ENCODE peak calls at places on chromosomes 6 and 20, in nine cellular contexts. One of them, this sample, is unnamed.

GRCh38 chr6:77462359-77463307 is 658 bp downstream of the HTR1B start:
- DNase-seq in GM23338: peak; percentile 77
- DNase-seq in brain microvascular endothelial cell: peak; percentile 66
- DNase-seq in upper lobe of right lung: peak; percentile 55
- DNase-seq in Panc1: no peak
- DNase-seq in SJSA1: no peak
- DNase-seq in A673: no peak
- DNase-seq in PC-9: no peak
- DNase-seq in right atrium auricular region: no peak
- DNase-seq in this sample: no peak

GRCh38 chr6:36758516-36759176 is 61.0 kb downstream of the RAB44 start:
- DNase-seq in GM23338: peak; percentile 61
- DNase-seq in brain microvascular endothelial cell: no peak
- DNase-seq in upper lobe of right lung: no peak
- DNase-seq in Panc1: no peak
- DNase-seq in SJSA1: no peak
- DNase-seq in A673: no peak
- DNase-seq in PC-9: no peak
- DNase-seq in right atrium auricular region: no peak
- DNase-seq in this sample: no peak

GRCh38 chr20:1777476-1777820 is 117.8 kb upstream of the SIRPA start:
- DNase-seq in GM23338: no peak
- DNase-seq in brain microvascular endothelial cell: no peak
- DNase-seq in upper lobe of right lung: no peak
- DNase-seq in Panc1: no peak
- DNase-seq in SJSA1: no peak
- DNase-seq in A673: no peak
- DNase-seq in PC-9: no peak
- DNase-seq in right atrium auricular region: no peak
- DNase-seq in this sample: no peak

GRCh38 chr20:39893013-39893685 is 795.9 kb downstream of the MAFB start:
- DNase-seq in GM23338: peak; percentile 28
- DNase-seq in brain microvascular endothelial cell: peak; percentile 91
- DNase-seq in upper lobe of right lung: no peak
- DNase-seq in Panc1: no peak
- DNase-seq in SJSA1: no peak
- DNase-seq in A673: peak; percentile 27
- DNase-seq in PC-9: no peak
- DNase-seq in right atrium auricular region: no peak
- DNase-seq in this sample: peak; percentile 60

GRCh38 chr6:105015482-105015881 is 58.6 kb downstream of the LIN28B start:
- DNase-seq in GM23338: no peak
- DNase-seq in brain microvascular endothelial cell: no peak
- DNase-seq in upper lobe of right lung: no peak
- DNase-seq in Panc1: no peak
- DNase-seq in SJSA1: no peak
- DNase-seq in A673: peak; percentile 52
- DNase-seq in PC-9: no peak
- DNase-seq in right atrium auricular region: no peak
- DNase-seq in this sample: peak; percentile 3

GRCh38 chr20:59526242-59527225 is 77.8 kb upstream of the PHACTR3 start:
- DNase-seq in GM23338: peak; percentile 55
- DNase-seq in brain microvascular endothelial cell: no peak
- DNase-seq in upper lobe of right lung: no peak
- DNase-seq in Panc1: no peak
- DNase-seq in SJSA1: no peak
- DNase-seq in A673: peak; percentile 26
- DNase-seq in PC-9: no peak
- DNase-seq in right atrium auricular region: no peak
- DNase-seq in this sample: no peak

GRCh38 chr6:43578748-43579147 is 2.8 kb downstream of the POLH start:
- DNase-seq in GM23338: no peak
- DNase-seq in brain microvascular endothelial cell: no peak
- DNase-seq in upper lobe of right lung: no peak
- DNase-seq in Panc1: no peak
- DNase-seq in SJSA1: no peak
- DNase-seq in A673: no peak
- DNase-seq in PC-9: no peak
- DNase-seq in right atrium auricular region: no peak
- DNase-seq in this sample: no peak

GRCh38 chr6:51844391-51844735 is 243.1 kb downstream of the PKHD1 start:
- DNase-seq in GM23338: peak; percentile 54
- DNase-seq in brain microvascular endothelial cell: no peak
- DNase-seq in upper lobe of right lung: no peak
- DNase-seq in Panc1: no peak
- DNase-seq in SJSA1: no peak
- DNase-seq in A673: peak; percentile 76
- DNase-seq in PC-9: no peak
- DNase-seq in right atrium auricular region: no peak
- DNase-seq in this sample: no peak

GRCh38 chr20:4883051-4883450 is 118.3 kb downstream of the SLC23A2 start:
- DNase-seq in GM23338: no peak
- DNase-seq in brain microvascular endothelial cell: no peak
- DNase-seq in upper lobe of right lung: no peak
- DNase-seq in Panc1: no peak
- DNase-seq in SJSA1: no peak
- DNase-seq in A673: no peak
- DNase-seq in PC-9: no peak
- DNase-seq in right atrium auricular region: no peak
- DNase-seq in this sample: no peak

GRCh38 chr6:132011582-132011981 is 60.4 kb upstream of the CCN2 start:
- DNase-seq in GM23338: no peak
- DNase-seq in brain microvascular endothelial cell: no peak
- DNase-seq in upper lobe of right lung: no peak
- DNase-seq in Panc1: no peak
- DNase-seq in SJSA1: no peak
- DNase-seq in A673: peak; percentile 85
- DNase-seq in PC-9: no peak
- DNase-seq in right atrium auricular region: no peak
- DNase-seq in this sample: no peak

GRCh38 chr6:135159531-135159930 is 21.6 kb upstream of the MYB start:
- DNase-seq in GM23338: no peak
- DNase-seq in brain microvascular endothelial cell: no peak
- DNase-seq in upper lobe of right lung: no peak
- DNase-seq in Panc1: no peak
- DNase-seq in SJSA1: no peak
- DNase-seq in A673: no peak
- DNase-seq in PC-9: no peak
- DNase-seq in right atrium auricular region: no peak
- DNase-seq in this sample: no peak

GRCh38 chr20:4765681-4766080 is 44.0 kb downstream of the PRND start:
- DNase-seq in GM23338: no peak
- DNase-seq in brain microvascular endothelial cell: no peak
- DNase-seq in upper lobe of right lung: no peak
- DNase-seq in Panc1: no peak
- DNase-seq in SJSA1: no peak
- DNase-seq in A673: no peak
- DNase-seq in PC-9: no peak
- DNase-seq in right atrium auricular region: no peak
- DNase-seq in this sample: no peak

GRCh38 chr20:34582911-34583310 is 24.4 kb downstream of the MAP1LC3A start:
- DNase-seq in GM23338: no peak
- DNase-seq in brain microvascular endothelial cell: no peak
- DNase-seq in upper lobe of right lung: no peak
- DNase-seq in Panc1: no peak
- DNase-seq in SJSA1: peak; percentile 25
- DNase-seq in A673: no peak
- DNase-seq in PC-9: peak; percentile 41
- DNase-seq in right atrium auricular region: no peak
- DNase-seq in this sample: no peak

GRCh38 chr20:34579936-34580587 is 21.5 kb downstream of the MAP1LC3A start:
- DNase-seq in GM23338: no peak
- DNase-seq in brain microvascular endothelial cell: no peak
- DNase-seq in upper lobe of right lung: no peak
- DNase-seq in Panc1: no peak
- DNase-seq in SJSA1: peak; percentile 30
- DNase-seq in A673: no peak
- DNase-seq in PC-9: peak; percentile 72
- DNase-seq in right atrium auricular region: no peak
- DNase-seq in this sample: no peak

GRCh38 chr20:34582221-34582620 is 23.7 kb downstream of the MAP1LC3A start:
- DNase-seq in GM23338: no peak
- DNase-seq in brain microvascular endothelial cell: no peak
- DNase-seq in upper lobe of right lung: no peak
- DNase-seq in Panc1: no peak
- DNase-seq in SJSA1: peak; percentile 17
- DNase-seq in A673: no peak
- DNase-seq in PC-9: no peak
- DNase-seq in right atrium auricular region: no peak
- DNase-seq in this sample: no peak

GRCh38 chr20:34580588-34580940 is 22.0 kb downstream of the MAP1LC3A start:
- DNase-seq in GM23338: no peak
- DNase-seq in brain microvascular endothelial cell: no peak
- DNase-seq in upper lobe of right lung: no peak
- DNase-seq in Panc1: no peak
- DNase-seq in SJSA1: peak; percentile 12
- DNase-seq in A673: no peak
- DNase-seq in PC-9: no peak
- DNase-seq in right atrium auricular region: no peak
- DNase-seq in this sample: no peak

GRCh38 chr20:34581341-34582189 is 23.0 kb downstream of the MAP1LC3A start:
- DNase-seq in GM23338: no peak
- DNase-seq in brain microvascular endothelial cell: peak; percentile 17
- DNase-seq in upper lobe of right lung: no peak
- DNase-seq in Panc1: no peak
- DNase-seq in SJSA1: peak; percentile 39
- DNase-seq in A673: peak; percentile 73
- DNase-seq in PC-9: no peak
- DNase-seq in right atrium auricular region: no peak
- DNase-seq in this sample: no peak
- H3K27ac ChIP-seq in GM23338: no peak overlapping the region
- H3K27ac ChIP-seq in brain microvascular endothelial cell: no peak overlapping the region
- H3K27ac ChIP-seq in upper lobe of right lung: peak overlapping the region; percentile 47
- H3K27ac ChIP-seq in Panc1: no peak overlapping the region
- H3K27ac ChIP-seq in SJSA1: no peak overlapping the region
- H3K27ac ChIP-seq in A673: peak overlapping the region; percentile 58
- H3K27ac ChIP-seq in PC-9: no peak overlapping the region
- H3K27ac ChIP-seq in right atrium auricular region: peak overlapping the region; percentile 44
- H3K27ac ChIP-seq in this sample: peak overlapping the region; percentile 57

GRCh38 chr20:52959125-52959524 is 13.0 kb upstream of the TSHZ2 start:
- DNase-seq in GM23338: peak; percentile 44
- DNase-seq in brain microvascular endothelial cell: no peak
- DNase-seq in upper lobe of right lung: no peak
- DNase-seq in Panc1: no peak
- DNase-seq in SJSA1: no peak
- DNase-seq in A673: peak; percentile 88
- DNase-seq in PC-9: no peak
- DNase-seq in right atrium auricular region: no peak
- DNase-seq in this sample: no peak
- H3K4me3 ChIP-seq in GM23338: no peak overlapping the region
- H3K4me3 ChIP-seq in brain microvascular endothelial cell: no peak overlapping the region
- H3K4me3 ChIP-seq in upper lobe of right lung: no peak overlapping the region
- H3K4me3 ChIP-seq in Panc1: no peak overlapping the region
- H3K4me3 ChIP-seq in SJSA1: no peak overlapping the region
- H3K4me3 ChIP-seq in A673: no peak overlapping the region
- H3K4me3 ChIP-seq in PC-9: no peak overlapping the region
- H3K4me3 ChIP-seq in right atrium auricular region: no peak overlapping the region
- H3K4me3 ChIP-seq in this sample: no peak overlapping the region

GRCh38 chr6:15508363-15509330 is 154.2 kb downstream of the DTNBP1 start:
- DNase-seq in GM23338: peak; percentile 58
- DNase-seq in brain microvascular endothelial cell: no peak
- DNase-seq in upper lobe of right lung: peak; percentile 60
- DNase-seq in Panc1: no peak
- DNase-seq in SJSA1: no peak
- DNase-seq in A673: no peak
- DNase-seq in PC-9: no peak
- DNase-seq in right atrium auricular region: no peak
- DNase-seq in this sample: no peak

GRCh38 chr6:15510536-15511247 is 152.1 kb downstream of the DTNBP1 start:
- DNase-seq in GM23338: no peak
- DNase-seq in brain microvascular endothelial cell: no peak
- DNase-seq in upper lobe of right lung: no peak
- DNase-seq in Panc1: no peak
- DNase-seq in SJSA1: no peak
- DNase-seq in A673: no peak
- DNase-seq in PC-9: no peak
- DNase-seq in right atrium auricular region: no peak
- DNase-seq in this sample: no peak

GRCh38 chr6:15511248-15512125 is 151.3 kb downstream of the DTNBP1 start:
- DNase-seq in GM23338: no peak
- DNase-seq in brain microvascular endothelial cell: no peak
- DNase-seq in upper lobe of right lung: no peak
- DNase-seq in Panc1: no peak
- DNase-seq in SJSA1: no peak
- DNase-seq in A673: no peak
- DNase-seq in PC-9: no peak
- DNase-seq in right atrium auricular region: peak; percentile 71
- DNase-seq in this sample: no peak

GRCh38 chr6:15509335-15509933 is 153.4 kb downstream of the DTNBP1 start:
- DNase-seq in GM23338: no peak
- DNase-seq in brain microvascular endothelial cell: no peak
- DNase-seq in upper lobe of right lung: peak; percentile 54
- DNase-seq in Panc1: no peak
- DNase-seq in SJSA1: no peak
- DNase-seq in A673: no peak
- DNase-seq in PC-9: no peak
- DNase-seq in right atrium auricular region: no peak
- DNase-seq in this sample: no peak

DNA sequence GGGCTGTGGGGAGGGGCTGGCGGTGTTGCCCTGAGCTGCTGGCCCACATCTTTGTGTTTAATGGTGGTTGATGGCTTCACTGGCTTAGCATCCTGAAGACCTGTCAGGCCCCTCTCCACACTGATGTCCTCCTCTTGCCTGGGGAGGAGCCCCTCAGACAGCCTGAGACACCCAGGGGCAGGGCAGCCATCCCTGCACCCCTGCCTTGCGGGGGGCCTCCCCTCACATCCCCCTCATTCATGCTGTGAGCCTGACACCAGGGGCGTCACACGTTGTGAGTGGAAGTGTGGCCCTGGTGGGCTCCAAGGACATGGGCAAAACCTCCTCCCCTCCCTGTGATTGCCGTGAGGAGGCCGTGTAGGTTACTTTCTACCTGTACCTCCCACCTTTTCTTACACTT is 152.7 kb downstream of the DTNBP1 start:
- DNase-seq in GM23338: no peak
- DNase-seq in brain microvascular endothelial cell: no peak
- DNase-seq in upper lobe of right lung: peak; percentile 37
- DNase-seq in Panc1: no peak
- DNase-seq in SJSA1: no peak
- DNase-seq in A673: no peak
- DNase-seq in PC-9: no peak
- DNase-seq in right atrium auricular region: no peak
- DNase-seq in this sample: no peak
- H3K27ac ChIP-seq in GM23338: peak overlapping the region; percentile 34
- H3K27ac ChIP-seq in brain microvascular endothelial cell: no peak overlapping the region
- H3K27ac ChIP-seq in upper lobe of right lung: no peak overlapping the region
- H3K27ac ChIP-seq in Panc1: no peak overlapping the region
- H3K27ac ChIP-seq in SJSA1: no peak overlapping the region
- H3K27ac ChIP-seq in A673: no peak overlapping the region
- H3K27ac ChIP-seq in PC-9: no peak overlapping the region
- H3K27ac ChIP-seq in right atrium auricular region: no peak overlapping the region
- H3K27ac ChIP-seq in this sample: no peak overlapping the region

DNA sequence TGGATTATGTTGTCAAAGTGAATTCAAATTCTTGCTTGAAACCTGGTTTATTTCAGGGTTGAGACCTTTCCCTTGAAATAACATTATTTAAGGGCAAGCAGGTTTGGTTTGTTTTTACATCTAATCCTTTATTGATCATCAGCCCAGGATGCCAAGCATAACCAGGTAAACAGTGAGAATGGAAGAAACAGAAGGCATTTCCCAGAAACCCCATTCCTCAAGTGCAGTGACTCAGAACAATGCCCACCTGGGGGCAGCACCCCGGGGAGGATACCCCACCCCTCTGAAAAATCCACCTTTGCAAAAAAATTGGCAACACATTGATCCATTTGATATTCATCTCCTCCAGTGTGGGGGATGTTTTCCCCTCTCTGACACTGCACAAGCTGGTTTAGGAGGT is 32.5 kb downstream of the POFUT1 start:
- DNase-seq in GM23338: peak; percentile 49
- DNase-seq in brain microvascular endothelial cell: no peak
- DNase-seq in upper lobe of right lung: no peak
- DNase-seq in Panc1: no peak
- DNase-seq in SJSA1: no peak
- DNase-seq in A673: no peak
- DNase-seq in PC-9: peak; percentile 61
- DNase-seq in right atrium auricular region: no peak
- DNase-seq in this sample: no peak
- H3K4me3 ChIP-seq in GM23338: no peak overlapping the region
- H3K4me3 ChIP-seq in brain microvascular endothelial cell: no peak overlapping the region
- H3K4me3 ChIP-seq in upper lobe of right lung: no peak overlapping the region
- H3K4me3 ChIP-seq in Panc1: no peak overlapping the region
- H3K4me3 ChIP-seq in SJSA1: no peak overlapping the region
- H3K4me3 ChIP-seq in A673: no peak overlapping the region
- H3K4me3 ChIP-seq in PC-9: no peak overlapping the region
- H3K4me3 ChIP-seq in right atrium auricular region: no peak overlapping the region
- H3K4me3 ChIP-seq in this sample: no peak overlapping the region

This sample was measured in AG04450.